ENCODE peak calls at places on chromosomes 2 and 18, in ten cellular contexts. J, S, B, P, T, A, W, H, G and O are unnamed samples.

GRCh38 chr18:8793445-8794132 is 88.2 kb downstream of the MTCL1 start:
- DNase-seq in J (no peak), S (no peak), B (no peak), P (no peak), T (no peak), A (no peak), W (no peak), H (no peak), G (no peak), O (no peak)

GRCh38 chr2:63851912-63852311 is 10.2 kb downstream of the UGP2 start:
- DNase-seq in J (no peak), S (no peak), B (no peak), P (no peak), T (no peak), A (no peak), W (no peak), H (no peak), G (no peak), O (no peak)

GRCh38 chr2:128420776-128421175 is 102.1 kb upstream of the HS6ST1 start:
- DNase-seq in J (no peak), S (no peak), B (peak; percentile 2), P (no peak), T (no peak), A (peak; percentile 14), W (no peak), H (no peak), G (no peak), O (no peak)

GRCh38 chr2:96524482-96525210 is 11.9 kb upstream of the ARID5A start:
- DNase-seq in J (no peak), S (no peak), B (no peak), P (no peak), T (no peak), A (no peak), W (peak; percentile 29), H (no peak), G (no peak), O (no peak)

GRCh38 chr2:192029089-192029488 is 165.6 kb downstream of the TMEFF2 start:
- DNase-seq in J (no peak), S (no peak), B (no peak), P (no peak), T (peak; percentile 36), A (no peak), W (no peak), H (peak; percentile 27), G (no peak), O (peak; percentile 5)

GRCh38 chr18:48123324-48123723 is 192.9 kb upstream of the SMAD2 start:
- DNase-seq in J (no peak), S (no peak), B (no peak), P (no peak), T (no peak), A (no peak), W (peak; percentile 30), H (no peak), G (no peak), O (no peak)

GRCh38 chr2:119823734-119824334 is 64.1 kb downstream of the PTPN4 start:
- DNase-seq in J (peak; percentile 55), S (no peak), B (peak; percentile 17), P (peak; percentile 65), T (no peak), A (no peak), W (no peak), H (peak; percentile 42), G (no peak), O (no peak)

GRCh38 chr2:160464017-160464416 is 29.6 kb downstream of the RBMS1 start:
- DNase-seq in J (no peak), S (no peak), B (no peak), P (no peak), T (no peak), A (no peak), W (no peak), H (no peak), G (no peak), O (no peak)

GRCh38 chr2:11998218-11998617 is 251.8 kb downstream of the LPIN1 start:
- DNase-seq in J (no peak), S (no peak), B (no peak), P (peak; percentile 43), T (no peak), A (no peak), W (no peak), H (no peak), G (no peak), O (no peak)

GRCh38 chr2:218816561-218817011 is 15.0 kb downstream of the PRKAG3 start:
- DNase-seq in J (no peak), S (no peak), B (no peak), P (no peak), T (no peak), A (no peak), W (no peak), H (no peak), G (no peak), O (no peak)

GRCh38 chr18:31648966-31649429 is 35.4 kb downstream of the B4GALT6 start:
- DNase-seq in J (peak; percentile 58), S (no peak), B (no peak), P (peak; percentile 42), T (no peak), A (no peak), W (no peak), H (no peak), G (no peak), O (peak; percentile 18)

GRCh38 chr2:74531666-74532065 is 1.9 kb downstream of the HTRA2 start:
- DNase-seq in J (no peak), S (no peak), B (no peak), P (no peak), T (no peak), A (no peak), W (no peak), H (no peak), G (no peak), O (no peak)

GRCh38 chr2:25042321-25043240 is 705 bp downstream of the EFR3B start:
- DNase-seq in J (peak; percentile 48), S (no peak), B (peak; percentile 24), P (peak; percentile 26), T (peak; percentile 27), A (peak; percentile 38), W (peak; percentile 69), H (no peak), G (no peak), O (peak; percentile 49)

GRCh38 chr2:224954980-224955379 is 87.3 kb downstream of the DOCK10 start:
- DNase-seq in J (no peak), S (no peak), B (no peak), P (no peak), T (no peak), A (no peak), W (no peak), H (no peak), G (no peak), O (no peak)

GRCh38 chr2:178480227-178481181 is at the start of gene PLEKHA3:
- DNase-seq in J (peak; percentile 96), S (peak; percentile 91), B (peak; percentile 98), P (peak; percentile 97), T (peak; percentile 97), A (peak; percentile 95), W (peak; percentile 99), H (peak; percentile 97), G (peak; percentile 99), O (peak; percentile 91)
- TF ChIP-seq POLR2A in J (peak; percentile 79), S (peak; percentile 2), B (peak; percentile 88), P (peak; percentile 65), T (no peak), A (no peak), W (peak; percentile 74), H (peak; percentile 81), G (peak; percentile 62), O (peak; percentile 39)

GRCh38 chr2:237085261-237086221 is at the start of gene COPS8:
- DNase-seq in J (peak; percentile 97), S (peak; percentile 92), B (peak; percentile 96), P (peak; percentile 94), T (peak; percentile 97), A (peak; percentile 96), W (peak; percentile 97), H (peak; percentile 85), G (peak; percentile 94), O (peak; percentile 89)
- TF ChIP-seq POLR2A in J (peak; percentile 86), S (peak; percentile 60), B (peak; percentile 92), P (peak; percentile 83), T (peak; percentile 73), A (no peak), W (peak; percentile 96), H (peak; percentile 87), G (peak; percentile 95), O (peak; percentile 94)

GRCh38 chr2:121649652-121650553 is 641 bp upstream of the CLASP1 start:
- DNase-seq in J (peak; percentile 96), S (peak; percentile 91), B (peak; percentile 95), P (peak; percentile 93), T (peak; percentile 97), A (peak; percentile 87), W (peak; percentile 95), H (peak; percentile 79), G (peak; percentile 90), O (peak; percentile 46)
- TF ChIP-seq POLR2A in J (peak; percentile 51), S (no peak), B (no peak), P (peak; percentile 82), T (no peak), A (no peak), W (peak; percentile 4), H (peak; percentile 95), G (no peak), O (peak; percentile 32)

GRCh38 chr2:191006297-191006696 is 7.7 kb downstream of the STAT1 start:
- DNase-seq in J (no peak), S (no peak), B (no peak), P (no peak), T (no peak), A (no peak), W (no peak), H (no peak), G (no peak), O (no peak)

GRCh38 chr2:191008286-191008685 is 5.7 kb downstream of the STAT1 start:
- DNase-seq in J (no peak), S (no peak), B (no peak), P (no peak), T (no peak), A (no peak), W (no peak), H (no peak), G (no peak), O (no peak)

GRCh38 chr2:191009541-191010374 is 4.2 kb downstream of the STAT1 start:
- DNase-seq in J (no peak), S (no peak), B (no peak), P (no peak), T (no peak), A (no peak), W (no peak), H (no peak), G (no peak), O (no peak)

GRCh38 chr2:191003405-191004309 is 10.3 kb downstream of the STAT1 start:
- DNase-seq in J (no peak), S (no peak), B (no peak), P (no peak), T (no peak), A (no peak), W (no peak), H (no peak), G (no peak), O (no peak)

DNA sequence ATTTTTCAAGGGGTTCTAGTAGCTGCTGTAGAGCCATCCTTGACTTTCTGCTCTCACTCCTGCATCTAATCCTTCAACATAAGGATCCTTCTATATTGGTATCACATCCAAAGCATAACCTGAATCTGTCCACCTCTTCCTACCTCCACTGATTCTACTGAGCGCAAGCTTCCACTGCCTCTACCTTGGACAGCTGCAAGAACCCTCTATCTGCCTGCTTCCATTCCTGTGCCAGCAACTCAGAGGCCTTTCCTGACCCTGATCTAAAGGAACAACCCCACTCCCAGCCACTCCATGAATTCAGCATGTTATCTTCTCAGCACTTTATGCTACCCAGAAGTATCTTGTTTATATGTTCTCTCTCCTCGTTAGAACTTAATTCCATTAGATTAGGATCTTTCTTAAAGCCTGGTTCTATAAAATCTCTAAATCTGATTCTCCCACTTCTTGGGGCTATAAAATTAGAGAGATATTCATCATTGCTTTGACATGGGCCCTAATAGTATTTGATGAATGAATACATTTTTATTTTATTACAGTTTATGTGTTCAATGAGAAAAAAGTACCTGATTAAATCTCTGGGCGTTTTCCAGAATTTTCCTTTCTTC is 6.9 kb downstream of the STAT1 start:
- DNase-seq in J (no peak), S (no peak), B (no peak), P (no peak), T (no peak), A (no peak), W (no peak), H (no peak), G (no peak), O (no peak)
- TF ChIP-seq POLR2A in J (no peak), S (no peak), B (no peak), P (no peak), T (no peak), A (no peak), W (no peak), H (no peak), G (no peak), O (no peak)